ENCODE peak calls at places on chromosomes 4 and X, in nine cellular contexts. One of them, this sample, is unnamed.

GRCh38 chrX:132837126-132837525 is 121.3 kb downstream of the HS6ST2 start:
- DNase-seq in RWPE2: no peak
- DNase-seq in amniotic epithelial cell: peak
- DNase-seq in M059J: peak
- DNase-seq in stimulated activated CD4-positive, alpha-beta T cell treated with anti-CD3 and anti-CD28 coated beads, Interleukin-4, amount 100 ng/mL, for 4 hours: no peak
- DNase-seq in brain pericyte: no peak
- DNase-seq in activated CD4-positive, alpha-beta T cell treated with anti-CD3 and anti-CD28 coated beads for 4 hours: no peak
- DNase-seq in caudate nucleus: no peak
- DNase-seq in psoas muscle: no peak
- DNase-seq in this sample: no peak

GRCh38 chrX:132433551-132433950 is 55.3 kb downstream of the MBNL3 start:
- DNase-seq in RWPE2: no peak
- DNase-seq in amniotic epithelial cell: no peak
- DNase-seq in M059J: no peak
- DNase-seq in stimulated activated CD4-positive, alpha-beta T cell treated with anti-CD3 and anti-CD28 coated beads, Interleukin-4, amount 100 ng/mL, for 4 hours: no peak
- DNase-seq in brain pericyte: no peak
- DNase-seq in activated CD4-positive, alpha-beta T cell treated with anti-CD3 and anti-CD28 coated beads for 4 hours: no peak
- DNase-seq in caudate nucleus: no peak
- DNase-seq in psoas muscle: no peak
- DNase-seq in this sample: no peak

GRCh38 chrX:129704491-129704890 is 34.3 kb upstream of the XPNPEP2 start:
- DNase-seq in RWPE2: no peak
- DNase-seq in amniotic epithelial cell: no peak
- DNase-seq in M059J: no peak
- DNase-seq in stimulated activated CD4-positive, alpha-beta T cell treated with anti-CD3 and anti-CD28 coated beads, Interleukin-4, amount 100 ng/mL, for 4 hours: no peak
- DNase-seq in brain pericyte: no peak
- DNase-seq in activated CD4-positive, alpha-beta T cell treated with anti-CD3 and anti-CD28 coated beads for 4 hours: no peak
- DNase-seq in caudate nucleus: no peak
- DNase-seq in psoas muscle: no peak
- DNase-seq in this sample: no peak

GRCh38 chr4:174154455-174154854 is 129.0 kb downstream of the FBXO8 start:
- DNase-seq in RWPE2: no peak
- DNase-seq in amniotic epithelial cell: peak
- DNase-seq in M059J: peak
- DNase-seq in stimulated activated CD4-positive, alpha-beta T cell treated with anti-CD3 and anti-CD28 coated beads, Interleukin-4, amount 100 ng/mL, for 4 hours: no peak
- DNase-seq in brain pericyte: peak
- DNase-seq in activated CD4-positive, alpha-beta T cell treated with anti-CD3 and anti-CD28 coated beads for 4 hours: no peak
- DNase-seq in caudate nucleus: no peak
- DNase-seq in psoas muscle: no peak
- DNase-seq in this sample: no peak

GRCh38 chrX:42096262-42096939 is 173.0 kb upstream of the CASK start:
- DNase-seq in RWPE2: no peak
- DNase-seq in amniotic epithelial cell: peak
- DNase-seq in M059J: peak
- DNase-seq in stimulated activated CD4-positive, alpha-beta T cell treated with anti-CD3 and anti-CD28 coated beads, Interleukin-4, amount 100 ng/mL, for 4 hours: no peak
- DNase-seq in brain pericyte: no peak
- DNase-seq in activated CD4-positive, alpha-beta T cell treated with anti-CD3 and anti-CD28 coated beads for 4 hours: no peak
- DNase-seq in caudate nucleus: no peak
- DNase-seq in psoas muscle: no peak
- DNase-seq in this sample: no peak

GRCh38 chr4:71026086-71026485 is 32.6 kb downstream of the DCK start:
- DNase-seq in RWPE2: no peak
- DNase-seq in amniotic epithelial cell: peak
- DNase-seq in M059J: peak
- DNase-seq in stimulated activated CD4-positive, alpha-beta T cell treated with anti-CD3 and anti-CD28 coated beads, Interleukin-4, amount 100 ng/mL, for 4 hours: no peak
- DNase-seq in brain pericyte: peak
- DNase-seq in activated CD4-positive, alpha-beta T cell treated with anti-CD3 and anti-CD28 coated beads for 4 hours: no peak
- DNase-seq in caudate nucleus: no peak
- DNase-seq in psoas muscle: no peak
- DNase-seq in this sample: no peak

GRCh38 chr4:176584031-176584430 is 208.7 kb downstream of the VEGFC start:
- DNase-seq in RWPE2: no peak
- DNase-seq in amniotic epithelial cell: peak
- DNase-seq in M059J: peak
- DNase-seq in stimulated activated CD4-positive, alpha-beta T cell treated with anti-CD3 and anti-CD28 coated beads, Interleukin-4, amount 100 ng/mL, for 4 hours: no peak
- DNase-seq in brain pericyte: no peak
- DNase-seq in activated CD4-positive, alpha-beta T cell treated with anti-CD3 and anti-CD28 coated beads for 4 hours: no peak
- DNase-seq in caudate nucleus: no peak
- DNase-seq in psoas muscle: no peak
- DNase-seq in this sample: no peak

GRCh38 chr4:125097729-125098128 is 217.0 kb upstream of the FAT4 start:
- DNase-seq in RWPE2: no peak
- DNase-seq in amniotic epithelial cell: no peak
- DNase-seq in M059J: no peak
- DNase-seq in stimulated activated CD4-positive, alpha-beta T cell treated with anti-CD3 and anti-CD28 coated beads, Interleukin-4, amount 100 ng/mL, for 4 hours: no peak
- DNase-seq in brain pericyte: no peak
- DNase-seq in activated CD4-positive, alpha-beta T cell treated with anti-CD3 and anti-CD28 coated beads for 4 hours: no peak
- DNase-seq in caudate nucleus: no peak
- DNase-seq in psoas muscle: no peak
- DNase-seq in this sample: no peak

GRCh38 chrX:65516756-65517155 is 17.8 kb downstream of the LAS1L start:
- DNase-seq in RWPE2: no peak
- DNase-seq in amniotic epithelial cell: no peak
- DNase-seq in M059J: no peak
- DNase-seq in stimulated activated CD4-positive, alpha-beta T cell treated with anti-CD3 and anti-CD28 coated beads, Interleukin-4, amount 100 ng/mL, for 4 hours: no peak
- DNase-seq in brain pericyte: no peak
- DNase-seq in activated CD4-positive, alpha-beta T cell treated with anti-CD3 and anti-CD28 coated beads for 4 hours: no peak
- DNase-seq in caudate nucleus: peak
- DNase-seq in psoas muscle: no peak
- DNase-seq in this sample: no peak

GRCh38 chr4:169757575-169758184 is at the start of gene HPF1:
- DNase-seq in RWPE2: peak
- DNase-seq in amniotic epithelial cell: peak
- DNase-seq in M059J: peak
- DNase-seq in stimulated activated CD4-positive, alpha-beta T cell treated with anti-CD3 and anti-CD28 coated beads, Interleukin-4, amount 100 ng/mL, for 4 hours: peak
- DNase-seq in brain pericyte: peak
- DNase-seq in activated CD4-positive, alpha-beta T cell treated with anti-CD3 and anti-CD28 coated beads for 4 hours: peak
- DNase-seq in caudate nucleus: peak
- DNase-seq in psoas muscle: peak
- DNase-seq in this sample: peak